ENCODE peak calls at places on chromosome 18, in six cellular contexts. One of them, this sample, is unnamed.

GRCh38 chr18:23814977-23815614 is 125.8 kb downstream of the LAMA3 start:
- DNase-seq in testis: peak
- DNase-seq in esophagus muscularis mucosa: peak
- DNase-seq in transverse colon: no peak
- DNase-seq in sigmoid colon: no peak
- DNase-seq in stomach: no peak
- DNase-seq in this sample: no peak

GRCh38 chr18:53946561-53946960 is 277.9 kb downstream of the MBD2 start:
- DNase-seq in testis: no peak
- DNase-seq in esophagus muscularis mucosa: no peak
- DNase-seq in transverse colon: no peak
- DNase-seq in sigmoid colon: no peak
- DNase-seq in stomach: no peak
- DNase-seq in this sample: no peak

GRCh38 chr18:59605633-59606192 is 91.5 kb downstream of the CCBE1 start:
- DNase-seq in testis: peak
- DNase-seq in esophagus muscularis mucosa: peak
- DNase-seq in transverse colon: no peak
- DNase-seq in sigmoid colon: no peak
- DNase-seq in stomach: no peak
- DNase-seq in this sample: no peak

GRCh38 chr18:31835528-31836138 is 75.0 kb upstream of the SLC25A52 start:
- DNase-seq in testis: no peak
- DNase-seq in esophagus muscularis mucosa: no peak
- DNase-seq in transverse colon: no peak
- DNase-seq in sigmoid colon: no peak
- DNase-seq in stomach: no peak
- DNase-seq in this sample: no peak

GRCh38 chr18:67260841-67261240 is 255.7 kb downstream of the DSEL start:
- DNase-seq in testis: no peak
- DNase-seq in esophagus muscularis mucosa: no peak
- DNase-seq in transverse colon: no peak
- DNase-seq in sigmoid colon: no peak
- DNase-seq in stomach: no peak
- DNase-seq in this sample: no peak

GRCh38 chr18:6010284-6010683 is 115.0 kb upstream of the TMEM200C start:
- DNase-seq in testis: no peak
- DNase-seq in esophagus muscularis mucosa: peak
- DNase-seq in transverse colon: no peak
- DNase-seq in sigmoid colon: no peak
- DNase-seq in stomach: no peak
- DNase-seq in this sample: no peak

GRCh38 chr18:10797882-10798281 is 272.1 kb downstream of the NAPG start:
- DNase-seq in testis: no peak
- DNase-seq in esophagus muscularis mucosa: no peak
- DNase-seq in transverse colon: no peak
- DNase-seq in sigmoid colon: no peak
- DNase-seq in stomach: no peak
- DNase-seq in this sample: no peak

GRCh38 chr18:24022141-24022540 is 7.6 kb downstream of the TTC39C start:
- DNase-seq in testis: no peak
- DNase-seq in esophagus muscularis mucosa: no peak
- DNase-seq in transverse colon: no peak
- DNase-seq in sigmoid colon: no peak
- DNase-seq in stomach: no peak
- DNase-seq in this sample: no peak

GRCh38 chr18:44651453-44651852 is 29.2 kb upstream of the SETBP1 start:
- DNase-seq in testis: no peak
- DNase-seq in esophagus muscularis mucosa: peak
- DNase-seq in transverse colon: no peak
- DNase-seq in sigmoid colon: no peak
- DNase-seq in stomach: no peak
- DNase-seq in this sample: no peak

GRCh38 chr18:50181590-50181989 is 13.4 kb downstream of the MYO5B start:
- DNase-seq in testis: no peak
- DNase-seq in esophagus muscularis mucosa: no peak
- DNase-seq in transverse colon: no peak
- DNase-seq in sigmoid colon: no peak
- DNase-seq in stomach: no peak
- DNase-seq in this sample: no peak

GRCh38 chr18:28177828-28178635 is 1.1 kb upstream of the CDH2 start:
- DNase-seq in testis: peak
- DNase-seq in esophagus muscularis mucosa: peak
- DNase-seq in transverse colon: no peak
- DNase-seq in sigmoid colon: no peak
- DNase-seq in stomach: peak
- DNase-seq in this sample: no peak

GRCh38 chr18:23629444-23629946 is 33.2 kb downstream of the ANKRD29 start:
- DNase-seq in testis: no peak
- DNase-seq in esophagus muscularis mucosa: no peak
- DNase-seq in transverse colon: peak
- DNase-seq in sigmoid colon: no peak
- DNase-seq in stomach: peak
- DNase-seq in this sample: no peak

GRCh38 chr18:36942264-36942663 is 113.3 kb downstream of the KIAA1328 start:
- DNase-seq in testis: no peak
- DNase-seq in esophagus muscularis mucosa: no peak
- DNase-seq in transverse colon: no peak
- DNase-seq in sigmoid colon: no peak
- DNase-seq in stomach: no peak
- DNase-seq in this sample: peak

GRCh38 chr18:26535630-26536029 is 12.7 kb downstream of the KCTD1 start:
- DNase-seq in testis: no peak
- DNase-seq in esophagus muscularis mucosa: no peak
- DNase-seq in transverse colon: no peak
- DNase-seq in sigmoid colon: no peak
- DNase-seq in stomach: no peak
- DNase-seq in this sample: no peak

GRCh38 chr18:48827321-48828200 is 123.2 kb downstream of the SMAD7 start:
- DNase-seq in testis: no peak
- DNase-seq in esophagus muscularis mucosa: no peak
- DNase-seq in transverse colon: no peak
- DNase-seq in sigmoid colon: peak
- DNase-seq in stomach: peak
- DNase-seq in this sample: no peak

GRCh38 chr18:46097853-46098615 is at the start of gene ATP5F1A:
- DNase-seq in testis: peak
- DNase-seq in esophagus muscularis mucosa: peak
- DNase-seq in transverse colon: peak
- DNase-seq in sigmoid colon: peak
- DNase-seq in stomach: peak
- DNase-seq in this sample: peak
- TF ChIP-seq POLR2A in testis: no peak
- TF ChIP-seq POLR2A in esophagus muscularis mucosa: peak
- TF ChIP-seq POLR2A in transverse colon: peak
- TF ChIP-seq POLR2A in sigmoid colon: peak
- TF ChIP-seq POLR2A in stomach: no peak
- TF ChIP-seq POLR2A in this sample: peak

DNA sequence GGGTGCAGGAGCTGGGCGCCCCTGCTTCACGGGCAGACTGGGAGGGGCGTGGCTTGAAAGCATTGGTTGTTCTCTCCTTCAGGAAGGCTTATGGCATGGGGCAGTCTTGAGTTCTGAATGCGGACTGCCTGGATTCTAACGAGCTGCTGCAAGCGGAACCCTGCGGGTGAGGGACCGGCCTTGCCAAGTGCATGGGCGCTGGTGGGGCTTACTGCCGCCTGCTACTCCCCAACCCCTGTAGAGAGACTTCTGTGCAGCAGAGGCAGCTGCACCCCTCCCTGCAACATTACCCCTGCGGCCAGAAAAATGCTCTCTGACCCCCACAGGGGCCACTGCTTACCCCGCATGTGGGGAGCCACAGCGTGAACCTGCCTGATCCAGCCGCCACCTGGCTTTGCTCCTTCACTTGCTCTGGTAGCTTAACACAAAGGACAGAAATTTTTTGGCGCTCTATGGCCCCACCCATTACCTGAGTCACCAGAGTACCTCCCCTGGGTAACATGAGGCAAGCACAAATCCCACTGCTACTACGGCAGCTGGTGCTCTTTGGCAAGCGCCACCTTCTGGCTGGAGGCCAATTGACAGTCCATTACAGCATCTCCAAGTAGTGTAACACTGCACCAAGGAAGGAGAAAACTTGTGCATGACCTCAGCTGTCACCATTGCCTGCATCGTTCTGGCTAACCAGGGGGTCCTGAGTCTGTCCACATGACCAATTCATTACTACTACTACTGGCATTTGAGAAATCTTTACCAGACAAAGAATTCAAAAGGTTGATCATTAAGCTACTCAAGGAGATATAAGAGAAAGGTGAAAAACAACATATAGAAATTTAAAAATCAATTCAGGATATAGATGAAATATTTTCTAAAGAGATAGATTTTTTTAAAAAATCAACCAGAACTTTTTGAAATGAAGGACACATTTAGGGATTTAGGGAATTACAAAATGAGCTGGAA is 35.4 kb downstream of the MYL12B start:
- DNase-seq in testis: peak
- DNase-seq in esophagus muscularis mucosa: peak
- DNase-seq in transverse colon: peak
- DNase-seq in sigmoid colon: peak
- DNase-seq in stomach: peak
- DNase-seq in this sample: peak
- TF ChIP-seq POLR2A in testis: no peak
- TF ChIP-seq POLR2A in esophagus muscularis mucosa: no peak
- TF ChIP-seq POLR2A in transverse colon: no peak
- TF ChIP-seq POLR2A in sigmoid colon: no peak
- TF ChIP-seq POLR2A in stomach: no peak
- TF ChIP-seq POLR2A in this sample: peak

GRCh38 chr18:58565021-58565420 is 63.9 kb downstream of the ALPK2 start:
- DNase-seq in testis: no peak
- DNase-seq in esophagus muscularis mucosa: no peak
- DNase-seq in transverse colon: no peak
- DNase-seq in sigmoid colon: no peak
- DNase-seq in stomach: no peak
- DNase-seq in this sample: no peak

GRCh38 chr18:58558514-58558913 is 70.4 kb downstream of the ALPK2 start:
- DNase-seq in testis: no peak
- DNase-seq in esophagus muscularis mucosa: no peak
- DNase-seq in transverse colon: no peak
- DNase-seq in sigmoid colon: no peak
- DNase-seq in stomach: no peak
- DNase-seq in this sample: no peak

GRCh38 chr18:58562999-58563667 is 65.8 kb downstream of the ALPK2 start:
- DNase-seq in testis: no peak
- DNase-seq in esophagus muscularis mucosa: no peak
- DNase-seq in transverse colon: no peak
- DNase-seq in sigmoid colon: no peak
- DNase-seq in stomach: no peak
- DNase-seq in this sample: no peak

GRCh38 chr18:58559427-58560186 is 69.3 kb downstream of the ALPK2 start:
- DNase-seq in testis: no peak
- DNase-seq in esophagus muscularis mucosa: no peak
- DNase-seq in transverse colon: peak
- DNase-seq in sigmoid colon: no peak
- DNase-seq in stomach: no peak
- DNase-seq in this sample: no peak

GRCh38 chr18:58562146-58562998 is 66.5 kb downstream of the ALPK2 start:
- DNase-seq in testis: no peak
- DNase-seq in esophagus muscularis mucosa: no peak
- DNase-seq in transverse colon: no peak
- DNase-seq in sigmoid colon: no peak
- DNase-seq in stomach: no peak
- DNase-seq in this sample: no peak
- TF ChIP-seq POLR2A in testis: no peak
- TF ChIP-seq POLR2A in esophagus muscularis mucosa: no peak
- TF ChIP-seq POLR2A in transverse colon: no peak
- TF ChIP-seq POLR2A in sigmoid colon: no peak
- TF ChIP-seq POLR2A in stomach: no peak
- TF ChIP-seq POLR2A in this sample: no peak

GRCh38 chr18:79567481-79568147 is 112.0 kb upstream of the CTDP1 start:
- DNase-seq in testis: no peak
- DNase-seq in esophagus muscularis mucosa: no peak
- DNase-seq in transverse colon: no peak
- DNase-seq in sigmoid colon: peak
- DNase-seq in stomach: no peak
- DNase-seq in this sample: no peak
- TF ChIP-seq POLR2A in testis: no peak
- TF ChIP-seq POLR2A in esophagus muscularis mucosa: no peak
- TF ChIP-seq POLR2A in transverse colon: no peak
- TF ChIP-seq POLR2A in sigmoid colon: no peak
- TF ChIP-seq POLR2A in stomach: no peak
- TF ChIP-seq POLR2A in this sample: no peak

GRCh38 chr18:77131100-77131651 is 1.4 kb downstream of the MBP start:
- DNase-seq in testis: no peak
- DNase-seq in esophagus muscularis mucosa: no peak
- DNase-seq in transverse colon: peak
- DNase-seq in sigmoid colon: peak
- DNase-seq in stomach: no peak
- DNase-seq in this sample: peak
- TF ChIP-seq POLR2A in testis: no peak
- TF ChIP-seq POLR2A in esophagus muscularis mucosa: no peak
- TF ChIP-seq POLR2A in transverse colon: peak
- TF ChIP-seq POLR2A in sigmoid colon: no peak
- TF ChIP-seq POLR2A in stomach: no peak
- TF ChIP-seq POLR2A in this sample: no peak

GRCh38 chr18:63969965-63970802 is at the start of gene SERPINB8:
- DNase-seq in testis: peak
- DNase-seq in esophagus muscularis mucosa: peak
- DNase-seq in transverse colon: peak
- DNase-seq in sigmoid colon: peak
- DNase-seq in stomach: peak
- DNase-seq in this sample: peak
- TF ChIP-seq POLR2A in testis: peak
- TF ChIP-seq POLR2A in esophagus muscularis mucosa: peak
- TF ChIP-seq POLR2A in transverse colon: peak
- TF ChIP-seq POLR2A in sigmoid colon: peak
- TF ChIP-seq POLR2A in stomach: peak
- TF ChIP-seq POLR2A in this sample: no peak